ENCODE peak calls at places on chromosomes 12 and 14, in seven cellular contexts. I, L, T, H, N, G and A are unnamed samples.
A peak's percentile ranks its signal among the peaks of the same experiment; 100 is the strongest.

GRCh38 chr14:84312551-84312950 is 1217.4 kb upstream of the FLRT2 start:
- DNase-seq in H (no peak), I (no peak), N (no peak), T (no peak), L (no peak), G (no peak), A (no peak)

GRCh38 chr12:12741705-12742104 is 24.5 kb downstream of the CDKN1B start:
- DNase-seq in L (no peak), I (peak; percentile 34), G (no peak), T (no peak), N (no peak), H (no peak), A (no peak)

GRCh38 chr14:103698380-103699260 is 16.6 kb downstream of the XRCC3 start:
- DNase-seq in G (peak; percentile 68), H (no peak), L (peak; percentile 82), I (no peak), T (peak; percentile 84), N (no peak), A (no peak)

GRCh38 chr12:71135812-71136176 is 22.0 kb downstream of the TSPAN8 start:
- DNase-seq in I (no peak), L (no peak), T (no peak), H (no peak), G (no peak), N (no peak), A (peak; percentile 74)

GRCh38 chr12:117165342-117165741 is 24.9 kb downstream of the FBXO21 start:
- DNase-seq in H (no peak), G (no peak), I (no peak), N (no peak), T (no peak), L (no peak), A (no peak)

GRCh38 chr12:111451649-111452129 is 46.0 kb downstream of the SH2B3 start:
- DNase-seq in I (peak; percentile 68), N (peak; percentile 24), L (no peak), H (peak; percentile 58), T (peak; percentile 68), G (peak; percentile 15), A (peak; percentile 72)

GRCh38 chr12:122528992-122529391 is 1.9 kb downstream of the KNTC1 start:
- DNase-seq in L (no peak), T (no peak), N (no peak), I (no peak), G (no peak), H (no peak), A (no peak)

GRCh38 chr14:83164016-83164415 is 1630.4 kb upstream of the SEL1L start:
- DNase-seq in N (no peak), I (peak; percentile 52), H (peak; percentile 12), G (no peak), L (no peak), T (no peak), A (no peak)

GRCh38 chr14:30005114-30005698 is 77.6 kb upstream of the PRKD1 start:
- DNase-seq in T (no peak), G (no peak), H (peak; percentile 68), N (no peak), L (no peak), I (peak; percentile 75), A (peak; percentile 87)

GRCh38 chr14:20690848-20691640 is 2.5 kb downstream of the ANG start:
- DNase-seq in G (peak; percentile 47), N (peak; percentile 60), I (peak; percentile 69), H (peak; percentile 82), T (peak; percentile 70), L (peak; percentile 48), A (peak; percentile 84)

GRCh38 chr12:25130741-25131188 is 64.2 kb downstream of the DNAI7 start:
- DNase-seq in I (peak; percentile 65), H (peak; percentile 66), G (no peak), N (peak; percentile 22), T (peak; percentile 80), L (no peak), A (peak; percentile 66)

GRCh38 chr14:105865904-105866840 is 339.8 kb downstream of the TMEM121 start:
- DNase-seq in N (no peak), I (no peak), H (no peak), T (no peak), L (no peak), G (no peak), A (no peak)

GRCh38 chr14:52124791-52125661 is 56.2 kb upstream of the NID2 start:
- DNase-seq in I (peak; percentile 96), N (no peak), T (no peak), L (no peak), H (peak; percentile 13), G (no peak), A (peak; percentile 94)

GRCh38 chr12:53123578-53124351 is 20.5 kb downstream of the SOAT2 start:
- DNase-seq in G (no peak), N (no peak), T (no peak), H (no peak), I (no peak), L (no peak), A (no peak)

GRCh38 chr12:109818900-109819500 is 14.2 kb downstream of the TRPV4 start:
- DNase-seq in N (no peak), H (no peak), G (peak; percentile 73), T (no peak), L (no peak), I (peak; percentile 26), A (peak; percentile 29)

GRCh38 chr12:30643366-30643765 is 52.3 kb downstream of the IPO8 start:
- DNase-seq in N (no peak), L (no peak), G (no peak), H (no peak), I (no peak), T (no peak), A (peak; percentile 18)

GRCh38 chr14:74875941-74876913 is at the start of gene PROX2:
- DNase-seq in G (no peak), N (no peak), T (peak; percentile 51), H (no peak), I (peak; percentile 14), L (no peak), A (peak; percentile 38)

GRCh38 chr12:124406043-124406442 is 111.2 kb downstream of the RFLNA start:
- DNase-seq in T (no peak), H (no peak), L (no peak), G (no peak), I (no peak), N (no peak), A (no peak)

GRCh38 chr12:72499244-72499643 is 227.1 kb downstream of the TRHDE start:
- DNase-seq in T (no peak), G (no peak), I (no peak), N (no peak), H (no peak), L (no peak), A (no peak)

GRCh38 chr12:81005635-81006034 is 67.9 kb upstream of the LIN7A start:
- DNase-seq in H (no peak), G (no peak), T (no peak), I (no peak), N (no peak), L (no peak), A (no peak)

GRCh38 chr12:131096681-131097181 is 143.0 kb downstream of the ADGRD1 start:
- DNase-seq in N (no peak), I (no peak), G (no peak), H (no peak), L (no peak), T (no peak), A (no peak)

GRCh38 chr12:118190266-118190665 is 54.3 kb downstream of the PEBP1 start:
- DNase-seq in L (no peak), H (peak; percentile 18), G (no peak), N (no peak), T (no peak), I (peak; percentile 52), A (peak; percentile 56)

GRCh38 chr12:122206111-122206881 is 2.8 kb downstream of the B3GNT4 start:
- DNase-seq in T (no peak), L (no peak), I (no peak), N (no peak), G (no peak), H (no peak), A (no peak)

GRCh38 chr12:55694188-55694515 is 13.6 kb downstream of the ITGA7 start:
- DNase-seq in T (no peak), H (no peak), I (no peak), N (no peak), L (no peak), G (no peak), A (no peak)
- H3K4me3 ChIP-seq in T (no peak overlapping the region), H (no peak overlapping the region), I (no peak overlapping the region), N (no peak overlapping the region), L (no peak overlapping the region), G (no peak overlapping the region), A (no peak overlapping the region)

GRCh38 chr14:55731881-55732498 is 152.0 kb downstream of the KTN1 start:
- DNase-seq in N (peak; percentile 12), L (peak; percentile 55), H (peak; percentile 53), T (peak; percentile 23), G (no peak), I (peak; percentile 37), A (peak; percentile 57)
- TF ChIP-seq CTCF in N (peak; percentile 34), L (peak; percentile 53), H (peak; percentile 63), T (peak; percentile 86), G (peak; percentile 44), I (peak; percentile 70), A (peak; percentile 71)

DNA sequence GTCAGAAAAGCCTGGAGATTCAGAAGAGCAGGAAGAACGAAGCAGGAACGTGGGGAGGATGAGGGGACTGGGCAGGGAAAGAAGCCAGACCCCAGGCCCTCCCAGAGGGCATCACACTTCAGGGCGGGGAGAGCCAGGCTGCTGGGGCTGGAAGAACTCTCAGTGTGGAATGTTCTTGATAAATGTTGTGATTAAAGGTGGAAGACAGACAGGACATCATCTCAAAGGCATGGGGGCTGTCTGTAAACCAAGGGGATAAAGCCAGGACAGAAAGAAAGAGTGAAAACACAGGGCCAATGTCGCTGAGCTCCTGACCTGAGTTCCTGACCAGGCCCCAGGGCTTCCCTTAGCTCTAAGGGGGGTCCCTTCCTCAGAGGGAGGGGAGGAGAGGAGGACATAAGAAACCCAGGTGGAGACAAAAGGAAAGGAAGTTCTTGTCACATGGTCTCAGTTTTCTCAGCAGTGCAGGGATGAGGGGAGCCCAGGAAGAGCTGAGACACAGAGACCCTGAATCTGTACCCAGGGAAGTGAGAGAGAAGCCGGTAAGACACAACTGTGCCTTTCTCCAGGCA is 56.3 kb downstream of the SETD3 start:
- DNase-seq in H (no peak), I (no peak), N (no peak), G (no peak), L (no peak), T (peak; percentile 24), A (no peak)
- H3K4me3 ChIP-seq in H (no peak overlapping the region), I (no peak overlapping the region), N (no peak overlapping the region), G (no peak overlapping the region), L (no peak overlapping the region), T (peak overlapping the region; percentile 61), A (no peak overlapping the region)

GRCh38 chr14:35390577-35391387 is 13.8 kb downstream of the NFKBIA start:
- DNase-seq in N (no peak), L (no peak), G (no peak), I (peak; percentile 28), T (no peak), H (no peak), A (peak; percentile 52)

GRCh38 chr14:35388656-35389314 is 15.8 kb downstream of the NFKBIA start:
- DNase-seq in T (no peak), L (no peak), G (no peak), H (no peak), N (no peak), I (no peak), A (no peak)

GRCh38 chr14:35393826-35394225 is 10.7 kb downstream of the NFKBIA start:
- DNase-seq in T (no peak), G (no peak), L (no peak), N (no peak), H (no peak), I (no peak), A (no peak)

GRCh38 chr14:35389315-35389667 is 15.3 kb downstream of the NFKBIA start:
- DNase-seq in L (no peak), I (no peak), H (no peak), G (no peak), T (no peak), N (no peak), A (no peak)

GRCh38 chr14:35391388-35391710 is 13.2 kb downstream of the NFKBIA start:
- DNase-seq in T (no peak), L (no peak), N (no peak), G (no peak), I (no peak), H (no peak), A (no peak)
- TF ChIP-seq CTCF in T (no peak), L (no peak), N (no peak), G (no peak), I (no peak), H (no peak), A (no peak)